ENCODE peak calls at places on chromosomes 6 and 20, in four cellular contexts. U is activated naive CD8-positive, alpha-beta T cell treated with anti-CD3 and anti-CD28 coated beads, Interleukin-2, amount 50 U/mL, for 24 hours; A is PC-9; I is brain microvascular endothelial cell. T is an unnamed sample.

GRCh38 chr6:125791151-125791819 is 525 bp downstream of the NCOA7 start:
- DNase-seq in U (peak; percentile 36), A (peak; percentile 66), I (peak; percentile 52), T (peak; percentile 86)

GRCh38 chr6:156917213-156917612 is 140.0 kb downstream of the ARID1B start:
- DNase-seq in U (no peak), A (no peak), I (peak; percentile 44), T (no peak)

GRCh38 chr6:150072201-150072600 is 3.3 kb upstream of the ULBP3 start:
- DNase-seq in U (peak; percentile 46), A (peak; percentile 85), I (peak; percentile 35), T (no peak)

GRCh38 chr6:34926655-34927054 is 37.6 kb downstream of the ANKS1A start:
- DNase-seq in U (no peak), A (no peak), I (peak; percentile 26), T (no peak)

GRCh38 chr6:22827760-22828159 is 258.4 kb downstream of the HDGFL1 start:
- DNase-seq in U (no peak), A (no peak), I (peak; percentile 6), T (no peak)

GRCh38 chr20:19992996-19993908 is 23.9 kb upstream of the NAA20 start:
- DNase-seq in U (no peak), A (peak; percentile 94), I (peak; percentile 88), T (no peak)

GRCh38 chr20:7152071-7152470 is 384.6 kb downstream of the BMP2 start:
- DNase-seq in U (no peak), A (no peak), I (no peak), T (no peak)

GRCh38 chr6:83927470-83927869 is 68.0 kb downstream of the CYB5R4 start:
- DNase-seq in U (no peak), A (no peak), I (no peak), T (no peak)

GRCh38 chr6:34145161-34146020 is 496 bp downstream of the GRM4 start:
- DNase-seq in U (peak; percentile 29), A (no peak), I (peak; percentile 36), T (peak; percentile 32)

GRCh38 chr6:96014846-96015245 is 928 bp upstream of the FUT9 start:
- DNase-seq in U (no peak), A (no peak), I (no peak), T (peak; percentile 48)